ENCODE peak calls at places on chromosomes 12 and 14, in eight cellular contexts. J is psoas muscle; U is endothelial cell of umbilical vein; I is cardiac muscle cell; R is astrocyte; Z is tibial artery; T is CD8-positive, alpha-beta T cell; L is adrenal gland. C is an unnamed sample.

GRCh38 chr14:55427439-55427838 is 13.0 kb downstream of the TBPL2 start:
- DNase-seq in J (no peak), T (no peak), I (no peak), U (no peak), L (no peak), R (peak; percentile 51), Z (no peak), C (no peak)

GRCh38 chr14:105161314-105161713 is 7.3 kb downstream of the JAG2 start:
- DNase-seq in Z (no peak), R (no peak), L (no peak), U (no peak), T (no peak), J (no peak), I (no peak), C (peak; percentile 38)

GRCh38 chr12:52291267-52291935 is at the start of gene KRT81:
- DNase-seq in L (no peak), U (no peak), J (no peak), Z (no peak), I (no peak), R (no peak), T (no peak), C (no peak)

GRCh38 chr14:68952544-68953535 is 26.3 kb downstream of the ACTN1 start:
- DNase-seq in Z (no peak), I (peak; percentile 53), R (peak; percentile 74), J (peak; percentile 35), T (no peak), U (no peak), L (no peak), C (no peak)

GRCh38 chr14:76832503-76832988 is 6.3 kb downstream of the LRRC74A start:
- DNase-seq in J (no peak), I (no peak), L (no peak), T (no peak), U (no peak), Z (no peak), R (no peak), C (no peak)

GRCh38 chr14:23725980-23726746 is 90.0 kb downstream of the DHRS2 start:
- DNase-seq in T (no peak), I (no peak), R (no peak), L (no peak), Z (no peak), J (no peak), U (no peak), C (no peak)

GRCh38 chr14:86665975-86666374 is 1136.0 kb downstream of the FLRT2 start:
- DNase-seq in T (no peak), Z (no peak), I (no peak), J (no peak), L (no peak), U (no peak), R (no peak), C (no peak)

GRCh38 chr14:69695664-69696527 is 71.0 kb upstream of the SRSF5 start:
- DNase-seq in Z (no peak), J (no peak), R (peak; percentile 50), I (peak; percentile 39), T (no peak), L (no peak), U (peak; percentile 79), C (no peak)

GRCh38 chr12:112115259-112116045 is 6.9 kb upstream of the NAA25 start:
- DNase-seq in U (no peak), J (no peak), L (no peak), R (no peak), Z (no peak), I (no peak), T (no peak), C (no peak)

GRCh38 chr14:59360923-59361794 is 104.0 kb downstream of the GPR135 start:
- DNase-seq in R (peak; percentile 92), I (no peak), U (peak; percentile 43), T (no peak), Z (peak; percentile 70), L (peak; percentile 50), J (peak; percentile 44), C (peak; percentile 22)

GRCh38 chr14:36057452-36058142 is 118.9 kb downstream of the PTCSC3 start:
- DNase-seq in I (no peak), J (no peak), L (no peak), Z (no peak), T (no peak), U (peak; percentile 10), R (peak; percentile 36), C (no peak)

GRCh38 chr12:122981036-122981471 is 573 bp downstream of the ARL6IP4 start:
- DNase-seq in J (no peak), R (no peak), I (no peak), T (no peak), Z (no peak), U (peak; percentile 59), L (peak; percentile 50), C (peak; percentile 82)

GRCh38 chr12:11978985-11979384 is 91.8 kb upstream of the BCL2L14 start:
- DNase-seq in Z (no peak), I (no peak), T (no peak), L (no peak), U (no peak), R (peak; percentile 44), J (no peak), C (no peak)

GRCh38 chr12:2775431-2775830 is 19.3 kb upstream of the FKBP4 start:
- DNase-seq in R (no peak), T (peak; percentile 44), L (no peak), U (no peak), Z (no peak), I (no peak), J (no peak), C (peak; percentile 84)

GRCh38 chr14:100824946-100825690 is 800 bp upstream of the MEG3 start:
- DNase-seq in R (no peak), T (no peak), I (no peak), L (no peak), J (no peak), U (no peak), Z (no peak), C (no peak)

GRCh38 chr14:21940887-21941855 is 267.6 kb upstream of the OR4E1 start:
- DNase-seq in R (no peak), Z (no peak), U (peak; percentile 27), J (no peak), T (peak; percentile 53), I (peak; percentile 56), L (no peak), C (no peak)

GRCh38 chr14:78697341-78697740 is 527.2 kb downstream of the NRXN3 start:
- DNase-seq in J (no peak), I (peak; percentile 29), Z (no peak), L (no peak), R (peak; percentile 23), U (peak; percentile 46), T (no peak), C (no peak)

GRCh38 chr12:96101806-96102205 is 66.4 kb upstream of the LTA4H start:
- DNase-seq in I (no peak), U (no peak), L (no peak), J (no peak), T (no peak), Z (no peak), R (no peak), C (no peak)

GRCh38 chr14:24607081-24607480 is 2.4 kb downstream of the GZMH start:
- DNase-seq in R (no peak), I (no peak), Z (no peak), J (no peak), L (no peak), U (no peak), T (no peak), C (no peak)

GRCh38 chr12:64125913-64126312 is 96.2 kb downstream of the KICS2 start:
- DNase-seq in Z (no peak), L (peak; percentile 23), U (no peak), J (no peak), I (no peak), T (no peak), R (no peak), C (peak; percentile 44)
- H3K4me3 ChIP-seq in Z (no peak overlapping the region), L (no peak overlapping the region), U (no peak overlapping the region), J (no peak overlapping the region), I (no peak overlapping the region), T (no peak overlapping the region), R (no peak overlapping the region), C (no peak overlapping the region)

GRCh38 chr12:126860210-126860609 is 1406.8 kb upstream of the TMEM132C start:
- DNase-seq in J (no peak), I (no peak), L (no peak), R (no peak), Z (no peak), U (no peak), T (no peak), C (no peak)
- H3K9me3 ChIP-seq in J (no peaks in the 10 kb centered on the region), I (no peaks in the 10 kb centered on the region), L (no peaks in the 10 kb centered on the region), R (no peaks in the 10 kb centered on the region), Z (no peaks in the 10 kb centered on the region), U (peaks cover 6% of the 10 kb centered on the region), T (no peaks in the 10 kb centered on the region), C (no peaks in the 10 kb centered on the region)

GRCh38 chr14:93936245-93936644 is 9.1 kb downstream of the FAM181A start:
- DNase-seq in R (no peak), T (no peak), I (peak; percentile 49), U (no peak), Z (no peak), L (no peak), J (no peak), C (no peak)

GRCh38 chr14:93938766-93939303 is 11.7 kb downstream of the FAM181A start:
- DNase-seq in T (no peak), I (no peak), U (no peak), L (no peak), Z (no peak), R (no peak), J (no peak), C (no peak)

GRCh38 chr14:93937519-93937918 is 10.4 kb downstream of the FAM181A start:
- DNase-seq in I (no peak), R (no peak), J (peak; percentile 52), U (no peak), L (no peak), T (no peak), Z (no peak), C (no peak)

GRCh38 chr14:93935213-93935612 is 8.1 kb downstream of the FAM181A start:
- DNase-seq in Z (no peak), J (no peak), L (no peak), T (no peak), U (no peak), I (no peak), R (no peak), C (no peak)

GRCh38 chr14:93936926-93937325 is 9.8 kb downstream of the FAM181A start:
- DNase-seq in J (no peak), L (no peak), Z (no peak), U (no peak), T (no peak), I (no peak), R (no peak), C (no peak)
- H3K4me1 ChIP-seq in J (peaks cover 57% of the 10 kb centered on the region), L (no peaks in the 10 kb centered on the region), Z (peaks cover 25% of the 10 kb centered on the region), U (no peaks in the 10 kb centered on the region), T (peaks cover 10% of the 10 kb centered on the region), I (no peaks in the 10 kb centered on the region), R (peaks cover 8% of the 10 kb centered on the region), C (peaks cover 15% of the 10 kb centered on the region)

GRCh38 chr12:49643135-49643534 is 19.8 kb downstream of the PRPF40B start:
- DNase-seq in R (no peak), U (no peak), I (no peak), Z (no peak), J (no peak), L (no peak), T (no peak), C (no peak)

GRCh38 chr12:49646331-49646830 is 23.0 kb downstream of the PRPF40B start:
- DNase-seq in J (no peak), Z (no peak), U (no peak), T (no peak), R (no peak), L (no peak), I (no peak), C (no peak)

GRCh38 chr12:49645151-49646039 is 22.0 kb downstream of the PRPF40B start:
- DNase-seq in U (no peak), T (no peak), J (no peak), L (no peak), R (no peak), I (no peak), Z (no peak), C (no peak)

GRCh38 chr12:49643961-49644619 is 20.7 kb downstream of the PRPF40B start:
- DNase-seq in J (no peak), R (no peak), L (no peak), U (no peak), I (no peak), Z (no peak), T (no peak), C (no peak)

GRCh38 chr12:49644620-49644994 is 21.2 kb downstream of the PRPF40B start:
- DNase-seq in T (peak; percentile 90), U (peak; percentile 69), R (no peak), L (peak; percentile 74), Z (peak; percentile 86), I (peak; percentile 84), J (peak; percentile 81), C (no peak)
- H3K4me3 ChIP-seq in T (no peak overlapping the region), U (no peak overlapping the region), R (no peak overlapping the region), L (no peak overlapping the region), Z (no peak overlapping the region), I (no peak overlapping the region), J (no peak overlapping the region), C (no peak overlapping the region)

C was measured in pancreas.